ENCODE peak calls at places on chromosome 18, in eight cellular contexts. G is hypothalamus; M is NT2/D1; K is cerebellar nuclear complex; F is Panc1; L is CD8-positive, alpha-beta T cell; H is H7; C is psoas muscle. O is an unnamed sample.

GRCh38 chr18:39675916-39676315 is 2110.3 kb upstream of the CELF4 start:
- DNase-seq in K (no peak), F (no peak), G (no peak), M (no peak), H (no peak), L (no peak), C (no peak), O (no peak)

GRCh38 chr18:79510731-79511141 is 115.0 kb downstream of the NFATC1 start:
- DNase-seq in H (peak), C (peak), M (no peak), F (no peak), L (no peak), K (no peak), G (no peak), O (no peak)

GRCh38 chr18:48725596-48725995 is 186.8 kb downstream of the CTIF start:
- DNase-seq in M (no peak), L (no peak), G (no peak), K (no peak), H (no peak), C (no peak), F (no peak), O (no peak)

GRCh38 chr18:79739440-79739778 is 58.3 kb upstream of the KCNG2 start:
- DNase-seq in H (no peak), L (no peak), K (no peak), F (no peak), M (no peak), G (no peak), C (no peak), O (no peak)

GRCh38 chr18:31983976-31984375 is 34.6 kb upstream of the RNF125 start:
- DNase-seq in K (no peak), L (no peak), H (no peak), G (no peak), C (no peak), F (no peak), M (no peak), O (no peak)

GRCh38 chr18:76209597-76209996 is 285.4 kb downstream of the ZNF516 start:
- DNase-seq in G (no peak), L (no peak), C (no peak), M (no peak), F (peak), H (no peak), K (no peak), O (no peak)

GRCh38 chr18:66603941-66604627 is at the start of gene CDH19:
- DNase-seq in K (no peak), L (no peak), M (no peak), H (no peak), F (no peak), G (no peak), C (no peak), O (no peak)

GRCh38 chr18:6929370-6930102 is 188.1 kb downstream of the LAMA1 start:
- DNase-seq in F (no peak), K (no peak), G (no peak), H (peak), L (no peak), M (no peak), C (no peak), O (no peak)

GRCh38 chr18:61551586-61551985 is 218.4 kb downstream of the CDH20 start:
- DNase-seq in C (no peak), K (peak), F (peak), H (peak), L (no peak), M (peak), G (peak), O (peak)

GRCh38 chr18:62420513-62421209 is 95.6 kb downstream of the TNFRSF11A start:
- DNase-seq in K (no peak), M (no peak), L (peak), C (no peak), H (no peak), F (no peak), G (no peak), O (no peak)

GRCh38 chr18:77067315-77068061 is 65.1 kb downstream of the MBP start:
- DNase-seq in L (peak), F (peak), H (no peak), C (peak), K (no peak), M (no peak), G (no peak), O (peak)

GRCh38 chr18:36207326-36207725 is 20.0 kb downstream of the MOCOS start:
- DNase-seq in H (no peak), C (no peak), M (no peak), K (no peak), L (no peak), F (no peak), G (no peak), O (no peak)

GRCh38 chr18:8667846-8668245 is 37.5 kb upstream of the MTCL1 start:
- DNase-seq in L (no peak), F (no peak), C (no peak), H (no peak), K (no peak), M (no peak), G (no peak), O (no peak)

GRCh38 chr18:73244411-73244810 is 376.6 kb upstream of the NETO1 start:
- DNase-seq in L (no peak), F (no peak), H (no peak), K (no peak), C (no peak), G (no peak), M (no peak), O (no peak)

GRCh38 chr18:70454705-70455322 is 166.0 kb downstream of the SOCS6 start:
- DNase-seq in K (no peak), H (peak), M (peak), C (no peak), F (peak), L (no peak), G (peak), O (no peak)

GRCh38 chr18:46754188-46754587 is 2.7 kb downstream of the ST8SIA5 start:
- DNase-seq in C (no peak), L (no peak), M (no peak), H (no peak), G (no peak), K (no peak), F (no peak), O (no peak)

GRCh38 chr18:39602112-39602511 is 2036.5 kb upstream of the CELF4 start:
- DNase-seq in C (no peak), K (no peak), M (no peak), L (no peak), G (no peak), H (no peak), F (no peak), O (no peak)

GRCh38 chr18:74378179-74378682 is 62.6 kb downstream of the C18orf63 start:
- DNase-seq in F (no peak), H (peak), M (no peak), K (no peak), C (peak), G (no peak), L (peak), O (no peak)

GRCh38 chr18:21664069-21664468 is 40.5 kb downstream of the ABHD3 start:
- DNase-seq in L (no peak), M (no peak), H (no peak), C (no peak), G (no peak), F (no peak), K (no peak), O (no peak)

GRCh38 chr18:39788395-39788794 is 2166.6 kb upstream of the PIK3C3 start:
- DNase-seq in L (no peak), G (no peak), C (no peak), K (no peak), H (no peak), M (no peak), F (no peak), O (no peak)

GRCh38 chr18:51149605-51150429 is 47.7 kb downstream of the MEX3C start:
- DNase-seq in C (no peak), H (no peak), L (no peak), K (no peak), G (no peak), M (no peak), F (no peak), O (no peak)

GRCh38 chr18:5237083-5237722 is 40.1 kb upstream of the AKAIN1 start:
- DNase-seq in F (peak), H (peak), K (no peak), C (peak), M (no peak), G (no peak), L (peak), O (no peak)

GRCh38 chr18:57705861-57706590 is 84.4 kb upstream of the NARS1 start:
- DNase-seq in F (no peak), L (no peak), M (no peak), C (no peak), K (no peak), G (no peak), H (no peak), O (no peak)

GRCh38 chr18:35513181-35513932 is 15.6 kb upstream of the INO80C start:
- DNase-seq in H (no peak), G (no peak), L (no peak), M (no peak), F (peak), C (peak), K (no peak), O (no peak)

GRCh38 chr18:62829936-62830335 is 114.6 kb downstream of the PHLPP1 start:
- DNase-seq in F (no peak), L (no peak), G (no peak), H (no peak), M (no peak), C (no peak), K (no peak), O (no peak)

GRCh38 chr18:45384137-45384998 is 230.9 kb upstream of the SLC14A2 start:
- DNase-seq in C (peak), M (peak), K (no peak), F (peak), G (peak), H (peak), L (peak), O (no peak)

GRCh38 chr18:7535436-7536190 is 31.5 kb upstream of the PTPRM start:
- DNase-seq in K (no peak), H (no peak), G (no peak), M (no peak), F (no peak), L (no peak), C (no peak), O (no peak)

GRCh38 chr18:52716926-52717325 is 376.9 kb downstream of the DCC start:
- DNase-seq in K (no peak), H (no peak), M (no peak), C (no peak), F (no peak), L (no peak), G (peak), O (no peak)

GRCh38 chr18:7684357-7684756 is 117.2 kb downstream of the PTPRM start:
- DNase-seq in G (no peak), H (no peak), F (no peak), K (no peak), M (no peak), C (no peak), L (no peak), O (no peak)

GRCh38 chr18:50080932-50081560 is 113.9 kb downstream of the MYO5B start:
- DNase-seq in G (no peak), F (no peak), H (no peak), K (no peak), L (no peak), C (no peak), M (no peak), O (no peak)

GRCh38 chr18:74454279-74454741 is 2.8 kb downstream of the DIPK1C start:
- DNase-seq in H (peak), C (no peak), F (no peak), G (peak), K (no peak), M (no peak), L (no peak), O (no peak)

GRCh38 chr18:41955688-41956087 is 654 bp downstream of the PIK3C3 start:
- DNase-seq in K (no peak), M (no peak), H (no peak), G (no peak), L (no peak), F (no peak), C (no peak), O (no peak)

GRCh38 chr18:4455113-4455811 is at the start of gene DLGAP1:
- DNase-seq in M (peak), L (no peak), G (peak), C (peak), F (no peak), K (peak), H (peak), O (no peak)

GRCh38 chr18:45169610-45170009 is 445.7 kb upstream of the SLC14A2 start:
- DNase-seq in C (peak), L (no peak), K (no peak), H (no peak), G (no peak), F (no peak), M (no peak), O (no peak)

GRCh38 chr18:61908661-61909060 is 15.9 kb upstream of the RNF152 start:
- DNase-seq in L (no peak), F (no peak), G (no peak), C (no peak), K (no peak), H (no peak), M (no peak), O (no peak)

GRCh38 chr18:59383831-59384230 is 24.8 kb upstream of the LMAN1 start:
- DNase-seq in H (no peak), G (no peak), L (no peak), K (no peak), C (no peak), M (no peak), F (no peak), O (no peak)

GRCh38 chr18:23799540-23799939 is 110.3 kb downstream of the LAMA3 start:
- DNase-seq in H (no peak), K (no peak), M (no peak), C (no peak), G (no peak), L (no peak), F (no peak), O (no peak)

GRCh38 chr18:55879331-55879730 is 291.3 kb upstream of the TCF4 start:
- DNase-seq in G (no peak), K (no peak), L (no peak), C (no peak), H (no peak), M (no peak), F (no peak), O (no peak)

GRCh38 chr18:57436965-57437333 is 1.8 kb downstream of the ONECUT2 start:
- DNase-seq in H (no peak), C (no peak), F (no peak), M (no peak), K (no peak), L (no peak), G (no peak), O (no peak)

GRCh38 chr18:60966876-60967275 is 366.4 kb upstream of the CDH20 start:
- DNase-seq in L (no peak), F (no peak), G (no peak), K (no peak), H (no peak), C (no peak), M (no peak), O (no peak)

O was measured in SW 1271.